ENCODE peak calls at places on chromosomes 3 and 15, in six cellular contexts. G, R, O, D, B and H are unnamed samples.
A peak's percentile ranks its signal among the peaks of the same experiment; 100 is the strongest.

GRCh38 chr15:90074916-90075315 is 27.4 kb downstream of the IDH2 start:
- DNase-seq in O (no peak), G (no peak), B (no peak), R (no peak), D (no peak), H (no peak)

GRCh38 chr3:57006949-57007419 is 53.5 kb upstream of the SPATA12 start:
- DNase-seq in R (no peak), B (peak; percentile 30), O (no peak), D (no peak), G (peak; percentile 35), H (peak; percentile 28)

GRCh38 chr15:38671675-38672141 is 107.1 kb upstream of the RASGRP1 start:
- DNase-seq in G (no peak), O (peak; percentile 18), R (no peak), B (no peak), D (no peak), H (no peak)

GRCh38 chr3:67383379-67383778 is 271.0 kb downstream of the SUCLG2 start:
- DNase-seq in O (no peak), B (no peak), D (no peak), G (no peak), R (no peak), H (no peak)

GRCh38 chr15:49103002-49103401 is 52.4 kb downstream of the COPS2 start:
- DNase-seq in O (peak; percentile 49), G (no peak), D (no peak), B (peak; percentile 18), R (no peak), H (no peak)

GRCh38 chr15:101358895-101359294 is 63.8 kb upstream of the SNRPA1 start:
- DNase-seq in B (no peak), G (no peak), R (no peak), O (peak; percentile 76), D (no peak), H (no peak)

GRCh38 chr15:87518957-87519356 is 737.6 kb downstream of the NTRK3 start:
- DNase-seq in D (no peak), R (no peak), G (no peak), O (no peak), B (no peak), H (no peak)

GRCh38 chr3:18745472-18745871 is 320.3 kb upstream of the SATB1 start:
- DNase-seq in G (no peak), B (no peak), O (no peak), D (no peak), R (peak; percentile 73), H (no peak)

GRCh38 chr15:76267077-76267476 is 44.2 kb downstream of the ETFA start:
- DNase-seq in D (no peak), O (no peak), R (no peak), B (no peak), G (no peak), H (no peak)